ENCODE peak calls at places on chromosomes 4 and X, in six cellular contexts. Q, Y, M, W, X and A are unnamed samples.

GRCh38 chr4:104451573-104451972 is 43.1 kb downstream of the CXXC4 start:
- DNase-seq in X (no peak), M (no peak), Q (no peak), W (no peak), Y (no peak), A (no peak)

GRCh38 chr4:42280327-42281095 is 116.8 kb upstream of the SHISA3 start:
- DNase-seq in Y (no peak), X (no peak), M (peak; percentile 15), W (no peak), Q (peak; percentile 31), A (peak; percentile 1)

GRCh38 chr4:866761-867390 is 40.9 kb upstream of the CPLX1 start:
- DNase-seq in W (peak; percentile 60), Q (peak; percentile 8), Y (no peak), X (no peak), M (no peak), A (no peak)

GRCh38 chr4:70858454-70858853 is 18.8 kb upstream of the GRSF1 start:
- DNase-seq in W (no peak), Q (no peak), M (no peak), Y (no peak), X (no peak), A (no peak)

GRCh38 chr4:183370786-183371185 is 48.6 kb upstream of the CLDN24 start:
- DNase-seq in Y (no peak), Q (no peak), X (no peak), M (no peak), W (no peak), A (no peak)

GRCh38 chr4:5923306-5923830 is 30.5 kb upstream of the CRMP1 start:
- DNase-seq in M (no peak), Y (no peak), X (no peak), W (no peak), Q (no peak), A (no peak)

GRCh38 chrX:44828008-44828605 is 15.7 kb upstream of the DUSP21 start:
- DNase-seq in Q (peak; percentile 80), W (no peak), M (no peak), X (no peak), Y (no peak), A (no peak)

GRCh38 chr4:152535236-152535902 is 523 bp downstream of the FBXW7 start:
- DNase-seq in Y (peak; percentile 84), X (no peak), M (no peak), Q (no peak), W (no peak), A (no peak)

GRCh38 chrX:19739683-19740082 is 147.7 kb downstream of the SH3KBP1 start:
- DNase-seq in Q (peak; percentile 66), Y (no peak), X (peak; percentile 66), W (peak; percentile 31), M (peak; percentile 54), A (peak; percentile 76)

GRCh38 chrX:23901065-23901464 is 6.7 kb downstream of the APOO start:
- DNase-seq in Y (no peak), M (no peak), W (no peak), X (no peak), Q (peak; percentile 47), A (peak; percentile 17)

GRCh38 chrX:150766351-150767044 is 73.3 kb downstream of the MTMR1 start:
- DNase-seq in Q (no peak), M (no peak), X (no peak), W (no peak), Y (no peak), A (no peak)

GRCh38 chr4:8582436-8582835 is 2.2 kb downstream of the GPR78 start:
- DNase-seq in X (no peak), Q (no peak), M (no peak), Y (peak; percentile 76), W (no peak), A (no peak)

GRCh38 chrX:55135171-55135570 is 46.4 kb downstream of the PAGE2 start:
- DNase-seq in W (peak; percentile 37), X (peak; percentile 48), Y (no peak), Q (peak; percentile 12), M (peak; percentile 25), A (peak; percentile 49)

GRCh38 chrX:19332983-19333382 is 10.7 kb upstream of the PDHA1 start:
- DNase-seq in M (no peak), W (peak; percentile 44), Y (no peak), Q (no peak), X (no peak), A (no peak)

GRCh38 chrX:16462912-16463311 is 187.0 kb upstream of the S100G start:
- DNase-seq in X (no peak), M (no peak), Y (no peak), W (peak; percentile 43), Q (peak; percentile 17), A (no peak)

GRCh38 chr4:132493476-132493875 is 655.6 kb upstream of the PCDH10 start:
- DNase-seq in M (no peak), Y (no peak), W (no peak), Q (no peak), X (no peak), A (no peak)

GRCh38 chr4:89316931-89317366 is 9.3 kb upstream of the GPRIN3 start:
- DNase-seq in W (no peak), Y (no peak), M (no peak), Q (peak; percentile 34), X (no peak), A (no peak)

GRCh38 chr4:174156239-174156826 is 127.1 kb downstream of the FBXO8 start:
- DNase-seq in W (no peak), Y (no peak), Q (peak; percentile 29), X (no peak), M (no peak), A (peak; percentile 2)

GRCh38 chr4:13920901-13921300 is 293.4 kb upstream of the BOD1L1 start:
- DNase-seq in Y (no peak), X (no peak), M (no peak), Q (peak; percentile 100), W (peak; percentile 17), A (peak; percentile 42)

GRCh38 chrX:118773782-118774181 is 46.4 kb downstream of the IL13RA1 start:
- DNase-seq in W (no peak), Q (no peak), X (peak; percentile 37), Y (no peak), M (no peak), A (peak; percentile 45)

GRCh38 chr4:110597582-110597981 is 25.3 kb downstream of the PITX2 start:
- DNase-seq in Y (no peak), W (no peak), Q (no peak), X (no peak), M (no peak), A (no peak)

GRCh38 chrX:77431227-77431626 is 16.0 kb upstream of the FGF16 start:
- DNase-seq in Q (no peak), X (no peak), Y (no peak), M (no peak), W (no peak), A (no peak)

GRCh38 chr4:3874525-3875110 is 108.4 kb downstream of the ADRA2C start:
- DNase-seq in M (no peak), W (no peak), Q (no peak), Y (peak; percentile 38), X (no peak), A (no peak)

GRCh38 chr4:150090836-150091235 is 12.6 kb downstream of the DCLK2 start:
- DNase-seq in Y (no peak), X (no peak), W (no peak), M (no peak), Q (no peak), A (no peak)

GRCh38 chr4:169252339-169253086 is 18.2 kb downstream of the SH3RF1 start:
- DNase-seq in X (no peak), W (no peak), Q (peak; percentile 69), Y (no peak), M (no peak), A (peak; percentile 42)

GRCh38 chr4:177116161-177116560 is 193.5 kb upstream of the NEIL3 start:
- DNase-seq in Q (no peak), Y (no peak), M (no peak), W (no peak), X (no peak), A (no peak)

GRCh38 chr4:71487324-71487677 is 148.5 kb downstream of the SLC4A4 start:
- DNase-seq in W (peak; percentile 13), Y (no peak), M (peak; percentile 4), Q (no peak), X (no peak), A (no peak)

GRCh38 chrX:134908235-134908834 is 82.5 kb upstream of the SMIM10 start:
- DNase-seq in Q (peak; percentile 33), Y (no peak), W (no peak), X (no peak), M (no peak), A (no peak)

GRCh38 chr4:3257691-3258482 is 8.9 kb downstream of the MSANTD1 start:
- DNase-seq in M (no peak), Y (peak; percentile 50), W (no peak), X (peak; percentile 21), Q (no peak), A (no peak)

GRCh38 chr4:52588097-52588496 is 71.0 kb downstream of the USP46 start:
- DNase-seq in Q (peak; percentile 44), Y (no peak), X (no peak), M (peak; percentile 36), W (peak; percentile 35), A (peak; percentile 21)

GRCh38 chr4:53905935-53906377 is 158.4 kb downstream of the CHIC2 start:
- DNase-seq in W (peak; percentile 50), X (peak; percentile 43), M (peak; percentile 35), Q (peak; percentile 63), Y (no peak), A (no peak)

GRCh38 chrX:66162331-66162822 is 1.7 kb upstream of the HEPH start:
- DNase-seq in X (no peak), Q (no peak), W (no peak), Y (no peak), M (no peak), A (no peak)

GRCh38 chr4:143140696-143141095 is 44.0 kb upstream of the USP38 start:
- DNase-seq in W (no peak), Q (no peak), M (no peak), X (no peak), Y (no peak), A (no peak)
- TF ChIP-seq CTCF in W (no peak), Q (no peak), M (no peak), X (no peak), Y (no peak), A (no peak)

GRCh38 chr4:46837639-46838038 is 71.4 kb downstream of the COX7B2 start:
- DNase-seq in X (no peak), Y (no peak), W (no peak), M (no peak), Q (no peak), A (no peak)
- TF ChIP-seq CTCF in X (no peak), Y (no peak), W (no peak), M (no peak), Q (no peak), A (no peak)

DNA sequence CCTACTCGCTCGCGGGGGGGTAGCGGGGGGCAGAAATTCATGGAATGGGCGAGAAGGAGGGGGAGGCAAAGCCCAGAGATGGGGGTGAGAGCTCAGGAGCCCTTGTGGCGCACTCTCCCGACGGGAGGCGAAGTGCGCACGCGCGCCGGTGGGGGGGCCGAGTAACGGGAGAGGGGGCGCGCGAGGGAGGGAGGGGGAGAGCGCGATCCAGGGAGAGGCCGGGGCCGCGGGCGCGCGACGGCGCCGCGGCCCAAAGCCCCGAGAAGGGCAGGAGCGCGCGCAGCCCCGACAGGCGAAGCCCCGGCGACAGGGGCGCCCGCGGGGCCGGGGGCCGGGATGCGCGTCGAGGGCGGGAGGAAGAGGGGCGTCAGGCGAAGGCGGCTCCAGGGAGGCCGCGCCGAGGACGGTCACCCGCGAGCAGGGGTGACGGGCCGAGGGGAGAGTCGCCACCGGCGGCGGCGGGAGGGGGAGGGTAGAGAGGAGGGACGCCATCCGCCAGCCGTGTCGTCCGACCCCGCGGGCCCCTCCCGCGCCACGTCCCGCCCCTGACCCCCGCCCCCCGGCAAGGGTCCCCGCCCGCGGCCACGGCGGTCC is 417 bp downstream of the MECP2 start:
- DNase-seq in M (peak; percentile 84), Q (peak; percentile 24), Y (peak; percentile 86), W (peak; percentile 77), X (peak; percentile 65), A (peak; percentile 79)
- TF ChIP-seq CTCF in M (no peak), Q (no peak), Y (no peak), W (no peak), X (no peak), A (no peak)

GRCh38 chr4:125315571-125316390 is 1.0 kb downstream of the FAT4 start:
- DNase-seq in W (peak; percentile 32), X (peak; percentile 31), Y (peak; percentile 85), Q (peak; percentile 40), M (peak; percentile 71), A (peak; percentile 44)
- TF ChIP-seq CTCF in W (no peak), X (no peak), Y (no peak), Q (peak; percentile 50), M (no peak), A (no peak)